ENCODE peak calls at places on chromosome 9, in five cellular contexts. Q, T, B, Y and R are unnamed samples.

GRCh38 chr9:127323393-127323792 is 58.8 kb downstream of the GARNL3 start:
- DNase-seq in T (no peak), B (no peak), Y (no peak), Q (no peak), R (no peak)

GRCh38 chr9:109319631-109320233 is 1.1 kb downstream of the EPB41L4B start:
- DNase-seq in T (no peak), Y (no peak), Q (no peak), B (no peak), R (no peak)

GRCh38 chr9:128341435-128341849 is 1.1 kb downstream of the SLC27A4 start:
- DNase-seq in B (no peak), Q (no peak), Y (peak; percentile 47), T (peak; percentile 43), R (no peak)

GRCh38 chr9:8428389-8428788 is 628.8 kb upstream of the DMAC1 start:
- DNase-seq in T (no peak), Y (no peak), Q (no peak), B (no peak), R (no peak)

GRCh38 chr9:12797037-12797436 is 22.2 kb downstream of the LURAP1L start:
- DNase-seq in Y (no peak), T (no peak), B (no peak), Q (no peak), R (no peak)

GRCh38 chr9:110340306-110340705 is 2.6 kb upstream of the TXNDC8 start:
- DNase-seq in T (no peak), Y (no peak), B (no peak), Q (peak; percentile 7), R (no peak)

GRCh38 chr9:87116492-87116891 is 169.2 kb upstream of the GAS1 start:
- DNase-seq in Q (no peak), T (no peak), B (no peak), Y (no peak), R (no peak)

GRCh38 chr9:38443181-38443580 is 18.9 kb upstream of the IGFBPL1 start:
- DNase-seq in B (no peak), Y (no peak), Q (no peak), T (no peak), R (peak; percentile 8)

GRCh38 chr9:21392270-21392669 is 7.1 kb upstream of the IFNA2 start:
- DNase-seq in B (no peak), Y (no peak), Q (no peak), T (no peak), R (no peak)

GRCh38 chr9:114071197-114071795 is 6.8 kb downstream of the AMBP start:
- DNase-seq in Y (no peak), T (no peak), Q (no peak), B (no peak), R (no peak)
- H3K4me1 ChIP-seq in Y (no peaks in the 10 kb centered on the region), T (no peaks in the 10 kb centered on the region), Q (no peaks in the 10 kb centered on the region), B (peaks cover 26% of the 10 kb centered on the region), R (peaks cover 3% of the 10 kb centered on the region)

GRCh38 chr9:113969343-113969742 is 93.2 kb downstream of the ZNF618 start:
- DNase-seq in Q (no peak), B (no peak), T (no peak), Y (no peak), R (no peak)
- H3K4me3 ChIP-seq in Q (no peak overlapping the region), B (no peak overlapping the region), T (no peak overlapping the region), Y (no peak overlapping the region), R (no peak overlapping the region)

GRCh38 chr9:33340186-33340585 is 49.9 kb downstream of the NFX1 start:
- DNase-seq in B (no peak), T (no peak), Q (no peak), Y (no peak), R (no peak)
- H3K9me3 ChIP-seq in B (no peaks in the 10 kb centered on the region), T (no peaks in the 10 kb centered on the region), Q (peaks cover 5% of the 10 kb centered on the region), Y (peaks cover 3% of the 10 kb centered on the region), R (no peaks in the 10 kb centered on the region)

GRCh38 chr9:106866243-106866642 is 3.3 kb downstream of the ZNF462 start:
- DNase-seq in T (no peak), Q (no peak), B (no peak), Y (no peak), R (no peak)
- H3K4me1 ChIP-seq in T (peaks cover 2% of the 10 kb centered on the region), Q (peaks cover 10% of the 10 kb centered on the region), B (peaks cover 53% of the 10 kb centered on the region), Y (peaks cover 5% of the 10 kb centered on the region), R (peaks cover 8% of the 10 kb centered on the region)

GRCh38 chr9:131274674-131275331 is 1.5 kb downstream of the FAM78A start:
- DNase-seq in Q (no peak), B (no peak), Y (no peak), T (no peak), R (no peak)
- H3K4me3 ChIP-seq in Q (no peak overlapping the region), B (peak overlapping the region; percentile 79), Y (peak overlapping the region; percentile 95), T (peak overlapping the region; percentile 82), R (peak overlapping the region; percentile 98)